ENCODE peak calls at places on chromosome 19, in seven cellular contexts. Z is head of caudate nucleus, L is OCI-LY7, B is endothelial cell, N is HEK293T, X is memory B cell, J is progenitor cell of endocrine pancreas. C is an unnamed sample.

GRCh38 chr19:30113182-30113581 is 171.1 kb downstream of the URI1 start:
- DNase-seq in X (no peak), J (no peak), B (no peak), L (no peak), N (no peak), Z (no peak), C (no peak)

GRCh38 chr19:34232566-34233481 is 21.5 kb upstream of the GARRE1 start:
- DNase-seq in N (no peak), Z (peak), L (no peak), J (no peak), B (no peak), X (no peak), C (peak)

GRCh38 chr19:28305513-28305912 is 907.4 kb downstream of the UQCRFS1 start:
- DNase-seq in X (no peak), B (no peak), L (no peak), J (no peak), N (no peak), Z (no peak), C (no peak)

GRCh38 chr19:10654610-10655456 is 687 bp downstream of the ILF3 start:
- DNase-seq in X (no peak), J (peak), Z (peak), L (peak), B (peak), N (peak), C (peak)

GRCh38 chr19:45443462-45444317 is 20.0 kb upstream of the ERCC1 start:
- DNase-seq in L (peak), X (peak), Z (peak), J (peak), B (peak), N (peak), C (peak)

GRCh38 chr19:18282021-18282787 is 782 bp upstream of the JUND start:
- DNase-seq in Z (no peak), J (no peak), L (peak), B (no peak), X (no peak), N (no peak), C (peak)

GRCh38 chr19:55365922-55366321 is 2.9 kb upstream of the GARIN5B start:
- DNase-seq in J (no peak), L (no peak), N (no peak), X (no peak), B (no peak), Z (no peak), C (no peak)

GRCh38 chr19:932647-933552 is 7.1 kb downstream of the ARID3A start:
- DNase-seq in X (no peak), J (no peak), B (peak), Z (no peak), N (no peak), L (no peak), C (no peak)

GRCh38 chr19:5586300-5587070 is 18.7 kb upstream of the TINCR start:
- DNase-seq in X (no peak), J (no peak), L (no peak), B (no peak), N (no peak), Z (no peak), C (no peak)

GRCh38 chr19:11375143-11375948 is 880 bp downstream of the SWSAP1 start:
- DNase-seq in N (peak), Z (no peak), L (peak), B (peak), J (no peak), X (peak), C (peak)

GRCh38 chr19:13644648-13645047 is 119.7 kb upstream of the MRI1 start:
- DNase-seq in Z (no peak), N (no peak), X (no peak), L (peak), B (no peak), J (no peak), C (no peak)